ENCODE peak calls at places on chromosomes 2 and 18, in nine cellular contexts. One of them, this sample, is unnamed.

GRCh38 chr2:227772932-227773331 is 27.2 kb downstream of the SCYGR8 start:
- DNase-seq in sigmoid colon: no peak
- DNase-seq in GM20000: no peak
- DNase-seq in neural progenitor cell: no peak
- DNase-seq in body of pancreas: no peak
- DNase-seq in transverse colon: no peak
- DNase-seq in GM06990: no peak
- DNase-seq in kidney: no peak
- DNase-seq in Panc1: no peak
- DNase-seq in this sample: no peak

GRCh38 chr2:215367647-215368492 is 56.0 kb downstream of the ATIC start:
- DNase-seq in body of pancreas: no peak
- DNase-seq in neural progenitor cell: no peak
- DNase-seq in GM20000: no peak
- DNase-seq in transverse colon: no peak
- DNase-seq in sigmoid colon: no peak
- DNase-seq in GM06990: no peak
- DNase-seq in Panc1: no peak
- DNase-seq in kidney: no peak
- DNase-seq in this sample: no peak

GRCh38 chr2:108988796-108989713 is at the start of gene EDAR:
- DNase-seq in neural progenitor cell: peak
- DNase-seq in transverse colon: peak
- DNase-seq in kidney: no peak
- DNase-seq in body of pancreas: peak
- DNase-seq in sigmoid colon: no peak
- DNase-seq in Panc1: no peak
- DNase-seq in GM06990: no peak
- DNase-seq in GM20000: peak
- DNase-seq in this sample: no peak

GRCh38 chr2:24104110-24104650 is 19.0 kb downstream of the PFN4 start:
- DNase-seq in sigmoid colon: no peak
- DNase-seq in kidney: peak
- DNase-seq in GM06990: no peak
- DNase-seq in neural progenitor cell: no peak
- DNase-seq in Panc1: no peak
- DNase-seq in GM20000: no peak
- DNase-seq in transverse colon: no peak
- DNase-seq in body of pancreas: no peak
- DNase-seq in this sample: no peak

GRCh38 chr18:7452331-7452730 is 114.8 kb upstream of the PTPRM start:
- DNase-seq in GM20000: peak
- DNase-seq in GM06990: no peak
- DNase-seq in sigmoid colon: no peak
- DNase-seq in body of pancreas: peak
- DNase-seq in Panc1: no peak
- DNase-seq in transverse colon: no peak
- DNase-seq in kidney: no peak
- DNase-seq in neural progenitor cell: peak
- DNase-seq in this sample: no peak

GRCh38 chr18:80145191-80145799 is 36.2 kb downstream of the ADNP2 start:
- DNase-seq in GM20000: no peak
- DNase-seq in Panc1: no peak
- DNase-seq in kidney: no peak
- DNase-seq in sigmoid colon: no peak
- DNase-seq in transverse colon: peak
- DNase-seq in GM06990: no peak
- DNase-seq in neural progenitor cell: no peak
- DNase-seq in body of pancreas: no peak
- DNase-seq in this sample: no peak

GRCh38 chr2:28681216-28681981 is 70.2 kb upstream of the PPP1CB start:
- DNase-seq in kidney: peak
- DNase-seq in body of pancreas: peak
- DNase-seq in GM20000: peak
- DNase-seq in Panc1: no peak
- DNase-seq in sigmoid colon: no peak
- DNase-seq in transverse colon: no peak
- DNase-seq in neural progenitor cell: no peak
- DNase-seq in GM06990: peak
- DNase-seq in this sample: no peak

GRCh38 chr18:60372598-60372997 is at the start of gene MC4R:
- DNase-seq in body of pancreas: peak
- DNase-seq in sigmoid colon: no peak
- DNase-seq in neural progenitor cell: peak
- DNase-seq in GM20000: no peak
- DNase-seq in GM06990: no peak
- DNase-seq in Panc1: no peak
- DNase-seq in transverse colon: peak
- DNase-seq in kidney: no peak
- DNase-seq in this sample: no peak

GRCh38 chr2:212905640-212906201 is 245.7 kb downstream of the IKZF2 start:
- DNase-seq in body of pancreas: no peak
- DNase-seq in neural progenitor cell: peak
- DNase-seq in transverse colon: peak
- DNase-seq in GM06990: no peak
- DNase-seq in GM20000: no peak
- DNase-seq in Panc1: no peak
- DNase-seq in kidney: no peak
- DNase-seq in sigmoid colon: no peak
- DNase-seq in this sample: no peak

GRCh38 chr2:69514406-69514805 is 77.2 kb upstream of the NFU1 start:
- DNase-seq in body of pancreas: peak
- DNase-seq in GM20000: no peak
- DNase-seq in GM06990: no peak
- DNase-seq in sigmoid colon: no peak
- DNase-seq in Panc1: no peak
- DNase-seq in transverse colon: no peak
- DNase-seq in neural progenitor cell: peak
- DNase-seq in kidney: peak
- DNase-seq in this sample: no peak

GRCh38 chr2:63716146-63716545 is 125.5 kb upstream of the UGP2 start:
- DNase-seq in GM06990: no peak
- DNase-seq in neural progenitor cell: no peak
- DNase-seq in GM20000: no peak
- DNase-seq in transverse colon: no peak
- DNase-seq in body of pancreas: no peak
- DNase-seq in Panc1: no peak
- DNase-seq in kidney: no peak
- DNase-seq in sigmoid colon: no peak
- DNase-seq in this sample: no peak

GRCh38 chr2:30055548-30055947 is 91.3 kb upstream of the YPEL5 start:
- DNase-seq in neural progenitor cell: no peak
- DNase-seq in body of pancreas: no peak
- DNase-seq in transverse colon: no peak
- DNase-seq in GM06990: no peak
- DNase-seq in kidney: no peak
- DNase-seq in GM20000: no peak
- DNase-seq in sigmoid colon: no peak
- DNase-seq in Panc1: no peak
- DNase-seq in this sample: no peak

GRCh38 chr2:233818639-233819621 is 35.4 kb downstream of the HJURP start:
- DNase-seq in kidney: peak
- DNase-seq in GM20000: no peak
- DNase-seq in sigmoid colon: peak
- DNase-seq in neural progenitor cell: no peak
- DNase-seq in GM06990: no peak
- DNase-seq in Panc1: no peak
- DNase-seq in transverse colon: peak
- DNase-seq in body of pancreas: no peak
- DNase-seq in this sample: no peak

GRCh38 chr2:111190816-111191540 is 70.3 kb downstream of the BCL2L11 start:
- DNase-seq in neural progenitor cell: no peak
- DNase-seq in transverse colon: no peak
- DNase-seq in Panc1: no peak
- DNase-seq in sigmoid colon: no peak
- DNase-seq in GM06990: no peak
- DNase-seq in GM20000: no peak
- DNase-seq in kidney: no peak
- DNase-seq in body of pancreas: no peak
- DNase-seq in this sample: no peak

GRCh38 chr18:10525563-10526210 is at the start of gene NAPG:
- DNase-seq in body of pancreas: peak
- DNase-seq in Panc1: peak
- DNase-seq in GM06990: peak
- DNase-seq in neural progenitor cell: peak
- DNase-seq in transverse colon: peak
- DNase-seq in sigmoid colon: peak
- DNase-seq in GM20000: peak
- DNase-seq in kidney: peak
- DNase-seq in this sample: peak

DNA sequence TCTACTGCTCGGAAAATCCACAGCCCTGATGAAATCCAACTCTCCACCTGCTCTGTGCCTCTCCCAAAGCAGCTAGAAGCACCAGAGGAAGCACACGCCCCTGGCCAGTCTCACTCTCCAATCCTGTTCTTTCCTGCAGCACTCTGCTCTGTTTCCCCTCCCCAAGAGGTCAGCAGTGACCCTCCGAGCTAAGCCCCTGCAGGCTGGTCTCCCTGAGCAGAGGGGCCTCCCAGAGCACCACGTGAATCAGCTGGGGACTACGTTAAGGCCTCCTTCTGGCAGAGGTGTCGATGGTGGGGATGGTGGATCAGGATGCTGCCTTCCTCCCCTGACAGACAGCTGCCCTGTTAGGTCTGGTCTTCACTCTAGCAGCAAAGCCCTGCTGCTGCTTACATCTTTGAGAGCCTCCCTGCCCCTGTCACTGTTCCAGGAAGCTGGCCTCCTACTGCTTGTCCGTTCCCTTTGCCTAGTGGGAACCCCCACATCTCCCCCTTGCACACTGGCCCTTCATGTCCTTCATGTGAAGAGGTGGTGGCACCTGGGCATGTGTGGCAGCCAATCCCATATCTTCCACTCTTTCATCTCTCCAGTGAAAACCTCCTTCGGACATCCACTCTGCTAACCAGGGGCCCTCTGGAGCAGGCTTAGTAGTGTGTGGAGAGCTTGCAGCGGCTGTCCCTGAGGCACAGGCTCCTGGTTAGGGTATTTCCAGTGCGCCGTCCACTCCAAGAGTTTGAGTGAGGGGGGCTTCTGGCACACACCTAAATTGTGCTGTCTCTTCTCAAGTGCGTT is 307.5 kb upstream of the HS6ST1 start:
- DNase-seq in GM06990: no peak
- DNase-seq in Panc1: no peak
- DNase-seq in kidney: peak
- DNase-seq in transverse colon: no peak
- DNase-seq in body of pancreas: no peak
- DNase-seq in sigmoid colon: peak
- DNase-seq in GM20000: no peak
- DNase-seq in neural progenitor cell: peak
- DNase-seq in this sample: peak
- TF ChIP-seq CTCF in GM06990: no peak
- TF ChIP-seq CTCF in Panc1: no peak
- TF ChIP-seq CTCF in kidney: no peak
- TF ChIP-seq CTCF in transverse colon: no peak
- TF ChIP-seq CTCF in body of pancreas: no peak
- TF ChIP-seq CTCF in sigmoid colon: no peak
- TF ChIP-seq CTCF in GM20000: no peak
- TF ChIP-seq CTCF in neural progenitor cell: no peak
- TF ChIP-seq CTCF in this sample: no peak

DNA sequence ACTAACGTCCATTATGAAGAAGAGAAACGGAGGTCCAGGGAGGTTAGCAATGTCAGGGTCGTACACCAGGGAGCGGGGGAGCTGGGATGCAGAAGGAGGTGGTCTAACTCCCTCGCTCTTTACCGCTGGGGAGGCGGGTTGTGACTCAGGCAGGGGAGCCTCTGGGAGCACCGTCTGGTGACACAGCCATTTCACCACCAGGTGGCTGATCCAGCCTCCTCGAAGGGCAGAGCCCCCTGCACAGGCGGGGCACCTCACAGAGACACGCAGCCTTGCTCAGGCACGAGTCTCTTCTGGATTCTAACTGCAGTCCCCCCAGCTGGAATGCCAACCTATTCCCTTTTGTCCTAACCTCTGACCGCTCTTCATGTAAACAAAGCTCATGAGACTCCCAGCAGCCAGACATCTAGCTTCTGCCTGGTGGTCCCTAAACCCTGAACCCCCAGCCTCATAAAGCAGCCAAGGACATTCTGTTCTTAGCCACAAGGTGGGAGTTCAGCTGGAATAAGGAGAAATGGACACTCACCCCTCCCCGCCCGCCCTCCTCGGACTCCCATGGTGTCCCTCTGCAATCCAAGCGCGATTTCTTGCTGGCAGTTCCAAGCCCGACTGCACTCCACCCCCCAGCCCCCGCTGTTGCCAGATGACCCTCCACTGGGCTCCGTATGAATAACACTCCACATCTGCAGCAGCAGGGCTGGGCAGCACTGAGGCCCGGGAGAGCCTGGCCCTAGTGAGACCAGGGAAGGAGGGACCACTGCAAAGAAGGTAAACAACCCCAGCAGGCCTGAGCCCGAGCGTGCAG is 84.4 kb downstream of the TNS1 start:
- DNase-seq in GM06990: no peak
- DNase-seq in neural progenitor cell: peak
- DNase-seq in transverse colon: no peak
- DNase-seq in sigmoid colon: peak
- DNase-seq in Panc1: no peak
- DNase-seq in body of pancreas: peak
- DNase-seq in GM20000: no peak
- DNase-seq in kidney: peak
- DNase-seq in this sample: no peak
- TF ChIP-seq CTCF in GM06990: peak
- TF ChIP-seq CTCF in neural progenitor cell: peak
- TF ChIP-seq CTCF in transverse colon: no peak
- TF ChIP-seq CTCF in sigmoid colon: peak
- TF ChIP-seq CTCF in Panc1: no peak
- TF ChIP-seq CTCF in body of pancreas: no peak
- TF ChIP-seq CTCF in GM20000: no peak
- TF ChIP-seq CTCF in kidney: no peak
- TF ChIP-seq CTCF in this sample: peak

GRCh38 chr2:115386465-115386864 is 944.0 kb downstream of the DPP10 start:
- DNase-seq in body of pancreas: no peak
- DNase-seq in GM06990: no peak
- DNase-seq in Panc1: no peak
- DNase-seq in kidney: no peak
- DNase-seq in sigmoid colon: no peak
- DNase-seq in transverse colon: no peak
- DNase-seq in neural progenitor cell: no peak
- DNase-seq in GM20000: no peak
- DNase-seq in this sample: no peak
- TF ChIP-seq CTCF in body of pancreas: no peak
- TF ChIP-seq CTCF in GM06990: no peak
- TF ChIP-seq CTCF in Panc1: no peak
- TF ChIP-seq CTCF in kidney: no peak
- TF ChIP-seq CTCF in sigmoid colon: no peak
- TF ChIP-seq CTCF in transverse colon: no peak
- TF ChIP-seq CTCF in neural progenitor cell: no peak
- TF ChIP-seq CTCF in GM20000: no peak
- TF ChIP-seq CTCF in this sample: no peak

DNA sequence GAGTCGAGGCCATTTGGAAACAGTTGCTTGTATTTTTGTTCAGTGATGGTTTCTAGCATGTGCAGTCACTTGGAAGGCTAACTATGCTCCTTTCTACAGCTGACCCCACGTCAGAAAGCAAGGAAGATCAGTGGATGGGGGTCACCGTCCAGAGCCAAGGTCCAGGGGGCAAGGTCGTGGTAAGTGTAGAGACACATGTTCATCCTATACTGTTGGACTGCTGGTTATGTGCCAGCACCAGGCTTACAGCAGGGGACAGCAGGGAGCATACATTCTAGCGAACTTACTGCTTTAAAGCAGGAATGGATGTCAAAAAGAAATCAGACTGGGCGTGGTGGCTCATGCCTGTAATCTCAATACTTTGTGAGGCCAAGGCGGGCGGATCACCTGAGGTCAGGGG is 40.0 kb downstream of the ITGA6 start:
- DNase-seq in neural progenitor cell: no peak
- DNase-seq in sigmoid colon: no peak
- DNase-seq in transverse colon: no peak
- DNase-seq in GM20000: no peak
- DNase-seq in Panc1: no peak
- DNase-seq in GM06990: no peak
- DNase-seq in kidney: no peak
- DNase-seq in body of pancreas: no peak
- DNase-seq in this sample: no peak
- TF ChIP-seq CTCF in neural progenitor cell: no peak
- TF ChIP-seq CTCF in sigmoid colon: no peak
- TF ChIP-seq CTCF in transverse colon: no peak
- TF ChIP-seq CTCF in GM20000: no peak
- TF ChIP-seq CTCF in Panc1: peak
- TF ChIP-seq CTCF in GM06990: peak
- TF ChIP-seq CTCF in kidney: no peak
- TF ChIP-seq CTCF in body of pancreas: no peak
- TF ChIP-seq CTCF in this sample: peak

This sample was measured in chondrocyte.